ENCODE peak calls at places on chromosomes 4 and X, in four cellular contexts. I, L, Y and N are unnamed samples.

GRCh38 chr4:63563288-63564014 is 845.8 kb downstream of the TECRL start:
- DNase-seq in Y (no peak), L (no peak), I (no peak), N (peak)

GRCh38 chr4:142350886-142351285 is 495.2 kb downstream of the INPP4B start:
- DNase-seq in I (no peak), Y (no peak), L (no peak), N (no peak)

GRCh38 chrX:98516120-98516519 is 1632.4 kb downstream of the RPA4 start:
- DNase-seq in Y (no peak), I (no peak), L (no peak), N (no peak)

GRCh38 chr4:58456727-58457384 is 1346.7 kb upstream of the IGFBP7 start:
- DNase-seq in I (no peak), L (no peak), Y (no peak), N (no peak)

GRCh38 chrX:119399772-119400101 is 601 bp downstream of the SLC25A43 start:
- DNase-seq in I (no peak), L (no peak), Y (no peak), N (no peak)

GRCh38 chrX:20968996-20969395 is 405.2 kb upstream of the CNKSR2 start:
- DNase-seq in L (no peak), I (no peak), Y (no peak), N (no peak)

GRCh38 chrX:124388562-124388961 is 42.2 kb downstream of the SH2D1A start:
- DNase-seq in I (peak), Y (peak), L (peak), N (peak)

GRCh38 chrX:120755066-120755846 is 120.4 kb downstream of the CT47B1 start:
- DNase-seq in L (no peak), Y (no peak), I (no peak), N (no peak)

GRCh38 chrX:40039887-40040286 is 57.9 kb downstream of the BCOR start:
- DNase-seq in L (no peak), Y (no peak), I (no peak), N (no peak)

GRCh38 chrX:29826651-29827206 is 388.6 kb upstream of the MAGEB2 start:
- DNase-seq in Y (no peak), I (no peak), L (no peak), N (no peak)

GRCh38 chr4:48698029-48698901 is 81.8 kb downstream of the FRYL start:
- DNase-seq in I (peak), L (no peak), Y (peak), N (peak)

GRCh38 chr4:165027762-165028402 is 3.9 kb upstream of the TRIM60 start:
- DNase-seq in Y (no peak), L (no peak), I (no peak), N (no peak)

GRCh38 chr4:6378493-6379445 is 93.6 kb downstream of the PPP2R2C start:
- DNase-seq in L (peak), Y (no peak), I (no peak), N (no peak)

GRCh38 chr4:6379787-6380745 is 92.3 kb downstream of the PPP2R2C start:
- DNase-seq in L (peak), I (no peak), Y (no peak), N (peak)

GRCh38 chr4:6375620-6376295 is 96.7 kb downstream of the PPP2R2C start:
- DNase-seq in I (no peak), L (peak), Y (no peak), N (no peak)

GRCh38 chr4:6380746-6381411 is 91.5 kb downstream of the PPP2R2C start:
- DNase-seq in I (no peak), Y (no peak), L (peak), N (peak)

DNA sequence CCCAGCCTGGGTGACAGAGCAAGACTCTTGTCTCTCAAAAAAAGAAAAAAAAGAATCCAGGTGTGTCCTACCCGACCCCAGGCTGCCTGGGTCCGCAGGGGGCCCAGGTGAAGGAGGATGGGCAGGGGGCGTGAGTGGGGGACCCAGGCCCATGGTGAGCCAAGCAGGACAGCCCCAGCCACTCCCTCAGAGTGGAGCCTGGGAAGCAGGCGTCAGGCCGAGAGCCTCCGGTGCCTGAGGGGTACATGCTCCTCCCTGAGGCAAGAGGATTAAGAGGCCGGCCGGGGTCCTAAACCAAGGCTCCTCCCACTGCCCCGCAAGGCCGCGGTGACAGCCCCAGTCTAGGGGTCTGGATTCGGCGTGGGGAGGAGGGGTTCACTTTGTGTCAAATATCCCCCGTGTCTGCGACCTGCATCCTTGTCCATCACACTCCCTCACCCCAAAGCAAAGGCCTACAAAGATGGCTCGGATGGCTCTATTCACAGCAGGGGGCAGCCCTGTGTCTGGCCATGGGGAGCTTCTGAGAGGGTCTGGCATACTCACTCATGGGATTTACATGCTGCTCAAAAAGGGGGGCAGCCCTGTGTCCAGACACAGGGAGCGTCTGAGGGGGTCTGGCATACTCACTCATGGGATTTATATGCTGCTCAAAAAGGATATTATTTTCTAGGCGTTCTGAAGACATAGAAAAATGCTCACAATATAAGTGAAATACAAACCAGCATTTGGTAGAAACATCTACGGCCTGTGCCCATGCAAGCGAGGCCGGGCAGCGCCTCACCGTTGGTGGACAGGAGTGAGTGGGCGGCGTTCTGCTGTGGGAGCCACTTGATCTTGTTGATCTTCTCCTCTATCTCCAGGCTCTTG is 94.6 kb downstream of the PPP2R2C start:
- DNase-seq in Y (no peak), I (no peak), L (peak), N (peak)
- H3K27ac ChIP-seq in Y (no peak), I (no peak), L (no peak), N (no peak)

GRCh38 chr4:1176398-1177273 is 4.3 kb upstream of the SPON2 start:
- DNase-seq in L (no peak), Y (no peak), I (no peak), N (no peak)

GRCh38 chr4:1172971-1173757 is 781 bp upstream of the SPON2 start:
- DNase-seq in I (peak), L (no peak), Y (no peak), N (peak)

GRCh38 chr4:1174941-1175634 is 2.7 kb upstream of the SPON2 start:
- DNase-seq in I (no peak), Y (no peak), L (no peak), N (peak)

GRCh38 chr4:1177274-1178141 is 5.1 kb upstream of the SPON2 start:
- DNase-seq in I (peak), L (no peak), Y (peak), N (no peak)

DNA sequence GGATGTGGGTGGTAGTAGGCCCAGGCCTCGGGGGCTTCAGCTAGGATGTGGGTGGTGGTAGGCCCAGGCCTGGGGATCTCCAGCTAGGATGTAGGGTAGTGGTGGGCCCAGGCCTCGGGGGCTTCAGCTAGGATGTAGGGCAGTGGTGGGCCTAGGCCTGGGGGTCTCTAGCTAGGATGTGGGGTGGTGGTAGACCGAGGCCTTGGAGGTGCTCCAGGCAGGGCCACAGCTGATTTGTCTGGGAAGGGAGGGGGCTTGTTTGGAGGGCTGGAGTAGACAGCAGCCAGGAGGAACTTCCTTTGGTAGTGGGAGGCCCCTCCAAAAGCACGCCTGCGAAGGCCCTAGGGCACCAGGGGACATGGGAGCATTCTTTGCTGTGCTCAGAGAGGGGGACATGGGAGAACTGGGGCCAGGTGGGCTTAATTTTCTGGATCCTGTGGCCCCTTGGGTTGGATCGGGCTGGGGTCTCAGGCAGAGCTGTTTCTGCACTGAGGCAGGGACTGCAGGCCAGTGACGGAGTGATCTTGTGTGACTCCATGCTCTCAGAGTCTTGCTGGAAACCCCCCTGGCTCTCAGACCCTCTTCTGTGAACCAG is 3.3 kb upstream of the SPON2 start:
- DNase-seq in I (no peak), L (no peak), Y (no peak), N (peak)
- H3K27ac ChIP-seq in I (peak), L (no peak), Y (no peak), N (no peak)

GRCh38 chrX:55451990-55452824 is at the start of gene MAGEH1:
- DNase-seq in I (peak), L (peak), Y (peak), N (peak)

GRCh38 chrX:55451125-55451524 is 802 bp upstream of the MAGEH1 start:
- DNase-seq in L (no peak), I (no peak), Y (no peak), N (no peak)

GRCh38 chrX:55451626-55451989 is 319 bp upstream of the MAGEH1 start:
- DNase-seq in L (no peak), I (no peak), Y (no peak), N (no peak)

GRCh38 chrX:55450259-55450658 is 1.7 kb upstream of the MAGEH1 start:
- DNase-seq in I (no peak), Y (no peak), L (no peak), N (peak)

DNA sequence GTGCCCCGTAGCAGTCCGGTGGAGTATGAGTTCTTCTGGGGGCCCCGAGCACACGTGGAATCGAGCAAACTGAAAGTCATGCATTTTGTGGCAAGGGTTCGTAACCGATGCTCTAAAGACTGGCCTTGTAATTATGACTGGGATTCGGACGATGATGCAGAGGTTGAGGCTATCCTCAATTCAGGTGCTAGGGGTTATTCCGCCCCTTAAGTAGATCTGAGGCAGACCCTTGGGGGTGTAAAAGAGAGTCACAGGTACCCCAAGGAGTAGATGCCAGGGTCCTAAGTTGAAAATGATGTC is 848 bp downstream of the MAGEH1 start:
- DNase-seq in Y (no peak), I (no peak), L (no peak), N (no peak)
- H3K27ac ChIP-seq in Y (no peak), I (peak), L (peak), N (peak)

GRCh38 chrX:24151513-24151912 is 2.0 kb downstream of the ZFX start:
- DNase-seq in I (no peak), L (no peak), Y (no peak), N (no peak)
- H3K27ac ChIP-seq in I (peak), L (peak), Y (peak), N (peak)

DNA sequence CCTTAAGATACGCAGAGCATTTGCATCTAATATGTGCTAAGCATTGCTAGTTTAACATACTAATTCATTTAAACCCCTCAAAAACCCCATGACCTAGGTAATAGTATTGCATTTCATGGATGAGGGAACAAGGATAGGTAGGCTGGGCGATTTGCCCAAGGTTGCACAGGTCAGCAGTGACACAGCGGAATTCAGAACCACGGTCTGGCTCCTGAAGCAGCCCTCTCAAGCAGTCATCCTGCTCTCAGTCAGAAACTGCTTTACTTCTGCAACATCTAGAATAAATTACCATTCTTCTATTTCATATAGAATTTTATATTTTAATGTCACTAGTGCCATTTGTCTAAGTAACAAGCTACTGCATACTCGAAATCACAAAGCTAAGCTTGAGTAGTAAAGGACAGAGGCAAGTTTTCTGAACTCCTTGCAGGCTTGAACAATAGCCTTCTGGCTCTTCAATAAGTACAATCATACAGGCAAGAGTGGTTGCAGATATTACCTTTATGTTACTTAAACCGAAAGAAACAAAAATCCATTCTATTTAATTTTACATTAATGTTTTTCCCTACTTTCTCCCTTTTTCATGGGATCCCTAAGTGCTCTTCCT is 555 bp upstream of the SPP1 start:
- DNase-seq in Y (no peak), I (no peak), L (no peak), N (no peak)
- H3K27ac ChIP-seq in Y (no peak), I (no peak), L (no peak), N (no peak)

GRCh38 chr4:163911891-163912290 is 417.4 kb downstream of the TMA16 start:
- DNase-seq in Y (no peak), L (no peak), I (no peak), N (no peak)
- H3K27ac ChIP-seq in Y (no peak), L (no peak), I (no peak), N (no peak)

DNA sequence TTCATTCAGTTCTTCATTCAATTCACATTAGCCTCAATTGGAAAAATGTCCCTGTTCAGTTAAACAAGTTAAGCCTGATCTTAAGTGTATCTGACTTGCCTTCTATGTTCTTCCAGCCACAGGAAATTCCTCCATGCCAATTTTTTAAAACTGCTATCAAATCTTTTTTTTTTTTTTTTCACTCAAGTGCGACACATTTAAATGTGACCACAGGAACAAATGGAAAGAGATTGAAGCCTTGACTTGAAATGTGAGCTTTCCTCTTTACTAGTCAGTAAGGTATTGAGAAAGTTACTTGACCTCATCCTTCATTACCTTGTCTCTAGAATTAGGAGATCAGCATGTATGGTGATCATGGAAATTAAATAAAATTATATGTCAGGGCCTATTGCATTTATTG is 165.1 kb downstream of the SLIT2 start:
- DNase-seq in L (no peak), I (no peak), Y (no peak), N (no peak)
- H3K27ac ChIP-seq in L (no peak), I (no peak), Y (no peak), N (no peak)

GRCh38 chr4:112859456-112860184 is 189.8 kb upstream of the ANK2 start:
- DNase-seq in I (no peak), L (no peak), Y (no peak), N (no peak)
- H3K27ac ChIP-seq in I (peak), L (no peak), Y (no peak), N (no peak)